ENCODE peak calls at places on chromosome 2, in ten cellular contexts. K is BE2C; L is NCI-H345; S is foreskin fibroblast; J is activated CD8-positive, alpha-beta memory T cell treated with anti-CD3 and anti-CD28 coated beads for 1 hour; X is activated T-cell treated with anti-CD3 and anti-CD28 coated beads for 1 hour; M is HepG2; Q is Calu3; O is non-pigmented ciliary epithelial cell; F is stimulated activated naive CD4-positive, alpha-beta T cell. T is an unnamed sample.
A peak's percentile ranks its signal among the peaks of the same experiment; 100 is the strongest.

GRCh38 chr2:4900242-4900641 is 791.9 kb upstream of the SOX11 start:
- DNase-seq in K (no peak), L (no peak), S (no peak), J (no peak), X (no peak), M (no peak), Q (no peak), O (no peak), F (no peak), T (no peak)

GRCh38 chr2:219459460-219460311 is 25.0 kb downstream of the SPEG start:
- DNase-seq in K (peak; percentile 83), L (no peak), S (peak; percentile 80), J (no peak), X (peak; percentile 23), M (peak; percentile 58), Q (peak; percentile 72), O (no peak), F (peak; percentile 19), T (peak; percentile 66)

GRCh38 chr2:121690095-121690494 is 40.8 kb upstream of the CLASP1 start:
- DNase-seq in K (no peak), L (no peak), S (no peak), J (no peak), X (no peak), M (no peak), Q (no peak), O (no peak), F (no peak), T (no peak)

GRCh38 chr2:219630770-219631405 is 3.5 kb downstream of the SLC4A3 start:
- DNase-seq in K (no peak), L (peak; percentile 15), S (no peak), J (no peak), X (no peak), M (no peak), Q (no peak), O (no peak), F (no peak), T (no peak)

GRCh38 chr2:66781804-66782203 is 346.9 kb downstream of the MEIS1 start:
- DNase-seq in K (no peak), L (peak; percentile 61), S (no peak), J (no peak), X (no peak), M (no peak), Q (no peak), O (no peak), F (no peak), T (no peak)

GRCh38 chr2:195447353-195447975 is 209.6 kb upstream of the SLC39A10 start:
- DNase-seq in K (no peak), L (no peak), S (no peak), J (no peak), X (no peak), M (peak; percentile 6), Q (no peak), O (no peak), F (no peak), T (peak; percentile 23)

GRCh38 chr2:105426626-105427292 is 27.9 kb upstream of the FHL2 start:
- DNase-seq in K (no peak), L (no peak), S (no peak), J (no peak), X (no peak), M (no peak), Q (no peak), O (no peak), F (no peak), T (no peak)

GRCh38 chr2:43032894-43033270 is 193.5 kb downstream of the ZFP36L2 start:
- DNase-seq in K (no peak), L (no peak), S (no peak), J (no peak), X (no peak), M (no peak), Q (no peak), O (no peak), F (no peak), T (no peak)

GRCh38 chr2:113173563-113174368 is at the start of gene PSD4:
- DNase-seq in K (no peak), L (no peak), S (no peak), J (peak; percentile 67), X (peak; percentile 78), M (no peak), Q (no peak), O (no peak), F (peak; percentile 73), T (no peak)

GRCh38 chr2:37205689-37206341 is 9.5 kb downstream of the CEBPZOS start:
- DNase-seq in K (no peak), L (no peak), S (no peak), J (no peak), X (no peak), M (no peak), Q (no peak), O (no peak), F (no peak), T (no peak)

GRCh38 chr2:54768772-54769428 is 45.4 kb downstream of the EML6 start:
- DNase-seq in K (peak; percentile 49), L (no peak), S (peak; percentile 44), J (no peak), X (no peak), M (no peak), Q (no peak), O (no peak), F (no peak), T (no peak)

GRCh38 chr2:239312741-239313246 is 88.0 kb downstream of the HDAC4 start:
- DNase-seq in K (peak; percentile 33), L (no peak), S (peak; percentile 67), J (no peak), X (no peak), M (no peak), Q (no peak), O (no peak), F (no peak), T (no peak)

GRCh38 chr2:71617266-71617665 is 163.9 kb downstream of the DYSF start:
- DNase-seq in K (no peak), L (no peak), S (no peak), J (no peak), X (no peak), M (no peak), Q (no peak), O (no peak), F (no peak), T (no peak)

GRCh38 chr2:36294290-36294689 is 61.3 kb upstream of the CRIM1 start:
- DNase-seq in K (no peak), L (no peak), S (no peak), J (no peak), X (no peak), M (no peak), Q (no peak), O (no peak), F (no peak), T (no peak)

GRCh38 chr2:151063271-151063670 is 198.4 kb downstream of the RBM43 start:
- DNase-seq in K (peak; percentile 10), L (peak; percentile 34), S (peak; percentile 58), J (no peak), X (no peak), M (no peak), Q (no peak), O (peak; percentile 44), F (no peak), T (no peak)

GRCh38 chr2:43100883-43101662 is 125.3 kb downstream of the ZFP36L2 start:
- DNase-seq in K (no peak), L (peak; percentile 30), S (peak; percentile 59), J (no peak), X (no peak), M (no peak), Q (peak; percentile 49), O (no peak), F (no peak), T (peak; percentile 43)

GRCh38 chr2:191041418-191042161 is 27.6 kb upstream of the STAT1 start:
- DNase-seq in K (no peak), L (no peak), S (peak; percentile 72), J (no peak), X (no peak), M (peak; percentile 86), Q (peak; percentile 38), O (no peak), F (no peak), T (peak; percentile 75)

GRCh38 chr2:29650634-29651097 is 270.7 kb downstream of the ALK start:
- DNase-seq in K (peak; percentile 91), L (no peak), S (peak; percentile 7), J (no peak), X (no peak), M (no peak), Q (no peak), O (no peak), F (no peak), T (no peak)

GRCh38 chr2:240355001-240355891 is 80.2 kb upstream of the GPC1 start:
- DNase-seq in K (peak; percentile 3), L (no peak), S (peak; percentile 67), J (no peak), X (no peak), M (no peak), Q (no peak), O (no peak), F (no peak), T (no peak)

GRCh38 chr2:36570416-36570815 is 27.6 kb downstream of the FEZ2 start:
- DNase-seq in K (no peak), L (no peak), S (peak; percentile 46), J (no peak), X (no peak), M (no peak), Q (no peak), O (no peak), F (no peak), T (no peak)

GRCh38 chr2:144938308-144938709 is 418.4 kb upstream of the ZEB2 start:
- DNase-seq in K (no peak), L (no peak), S (peak; percentile 90), J (no peak), X (no peak), M (peak; percentile 9), Q (no peak), O (peak; percentile 68), F (no peak), T (peak; percentile 48)

GRCh38 chr2:43038034-43038719 is 188.2 kb downstream of the ZFP36L2 start:
- DNase-seq in K (peak; percentile 73), L (no peak), S (peak; percentile 80), J (no peak), X (no peak), M (peak; percentile 55), Q (no peak), O (no peak), F (no peak), T (peak; percentile 44)

GRCh38 chr2:44150473-44150872 is 18.2 kb upstream of the PPM1B start:
- DNase-seq in K (no peak), L (no peak), S (no peak), J (no peak), X (no peak), M (no peak), Q (no peak), O (no peak), F (no peak), T (no peak)

GRCh38 chr2:1041012-1041805 is 90.6 kb downstream of the SNTG2 start:
- DNase-seq in K (no peak), L (peak; percentile 29), S (no peak), J (no peak), X (no peak), M (no peak), Q (no peak), O (no peak), F (no peak), T (no peak)

GRCh38 chr2:238290715-238291549 is 2.5 kb upstream of the PER2 start:
- DNase-seq in K (no peak), L (no peak), S (no peak), J (no peak), X (no peak), M (no peak), Q (no peak), O (no peak), F (no peak), T (peak; percentile 71)

GRCh38 chr2:196234672-196235071 is 63.3 kb upstream of the STK17B start:
- DNase-seq in K (no peak), L (no peak), S (peak; percentile 52), J (no peak), X (peak; percentile 23), M (no peak), Q (no peak), O (peak; percentile 62), F (no peak), T (no peak)

GRCh38 chr2:16513626-16514025 is 152.0 kb downstream of the CYRIA start:
- DNase-seq in K (no peak), L (no peak), S (no peak), J (no peak), X (no peak), M (no peak), Q (no peak), O (no peak), F (no peak), T (no peak)

GRCh38 chr2:162233197-162233596 is 10.0 kb downstream of the FAP start:
- DNase-seq in K (no peak), L (no peak), S (peak; percentile 87), J (no peak), X (no peak), M (no peak), Q (no peak), O (no peak), F (no peak), T (no peak)

T was measured in HT-29.